ENCODE peak calls at places on chromosomes 1 and 21, in five cellular contexts. C, K, O, R and Q are unnamed samples. For H3K27me3, the result is how much of the 10 kb centered on the place peaks cover.

GRCh38 chr1:151980287-151981177 is 13.1 kb downstream of the S100A10 start:
- DNase-seq in R (no peak), C (peak), O (no peak), K (no peak), Q (no peak)

GRCh38 chr1:210598135-210598652 is 269.5 kb downstream of the HHAT start:
- DNase-seq in R (peak), C (peak), O (no peak), K (peak), Q (peak)

GRCh38 chr1:156705918-156706646 is 699 bp upstream of the CRABP2 start:
- DNase-seq in C (peak), R (peak), O (peak), K (peak), Q (peak)

GRCh38 chr1:224592636-224593579 is 23.2 kb upstream of the CNIH3 start:
- DNase-seq in K (no peak), O (no peak), C (no peak), R (no peak), Q (no peak)

GRCh38 chr1:67052741-67053534 is 1.0 kb downstream of the SLC35D1 start:
- DNase-seq in R (peak), O (peak), C (peak), K (peak), Q (peak)

GRCh38 chr1:160774886-160775719 is 20.9 kb upstream of the LY9 start:
- DNase-seq in K (no peak), C (no peak), R (no peak), O (no peak), Q (no peak)

GRCh38 chr21:33384851-33385331 is 18.3 kb upstream of the IFNGR2 start:
- DNase-seq in R (no peak), O (no peak), K (no peak), C (no peak), Q (no peak)

GRCh38 chr1:114485286-114485685 is 25.7 kb downstream of the TRIM33 start:
- DNase-seq in R (no peak), C (no peak), K (no peak), O (no peak), Q (no peak)

GRCh38 chr21:28828981-28829380 is 163.7 kb downstream of the LTN1 start:
- DNase-seq in R (no peak), K (no peak), C (no peak), O (no peak), Q (no peak)

GRCh38 chr1:203572134-203572625 is 54.5 kb upstream of the ATP2B4 start:
- DNase-seq in R (no peak), C (no peak), O (no peak), K (no peak), Q (peak)

GRCh38 chr1:231419738-231420298 is 2.3 kb downstream of the EGLN1 start:
- DNase-seq in C (no peak), K (no peak), O (no peak), R (no peak), Q (no peak)

GRCh38 chr1:44827197-44828002 is 15.7 kb downstream of the PTCH2 start:
- DNase-seq in K (peak), C (peak), R (no peak), O (peak), Q (no peak)

GRCh38 chr1:59947047-59947938 is 20.7 kb upstream of the CYP2J2 start:
- DNase-seq in C (no peak), R (peak), K (peak), O (no peak), Q (peak)

GRCh38 chr1:115051850-115052249 is 22.2 kb downstream of the TSHB start:
- DNase-seq in R (no peak), C (no peak), K (no peak), O (no peak), Q (no peak)

GRCh38 chr1:7591565-7591964 is 179.5 kb upstream of the VAMP3 start:
- DNase-seq in C (no peak), K (no peak), R (peak), O (peak), Q (no peak)
- H3K27me3 ChIP-seq in C (under half), K (under half), R (under half), O (under half), Q (under half)

GRCh38 chr1:108963052-108963686 is at the start of gene CLCC1:
- DNase-seq in O (peak), R (peak), K (peak), C (peak), Q (peak)
- TF ChIP-seq CTCF in O (no peak), R (no peak), K (no peak), C (no peak), Q (no peak)

GRCh38 chr1:34907487-34908090 is 21.9 kb downstream of the DLGAP3 start:
- DNase-seq in K (no peak), R (no peak), O (no peak), C (no peak), Q (no peak)
- H3K27me3 ChIP-seq in K (under half), R (under half), O (under half), C (under half), Q (under half)

DNA sequence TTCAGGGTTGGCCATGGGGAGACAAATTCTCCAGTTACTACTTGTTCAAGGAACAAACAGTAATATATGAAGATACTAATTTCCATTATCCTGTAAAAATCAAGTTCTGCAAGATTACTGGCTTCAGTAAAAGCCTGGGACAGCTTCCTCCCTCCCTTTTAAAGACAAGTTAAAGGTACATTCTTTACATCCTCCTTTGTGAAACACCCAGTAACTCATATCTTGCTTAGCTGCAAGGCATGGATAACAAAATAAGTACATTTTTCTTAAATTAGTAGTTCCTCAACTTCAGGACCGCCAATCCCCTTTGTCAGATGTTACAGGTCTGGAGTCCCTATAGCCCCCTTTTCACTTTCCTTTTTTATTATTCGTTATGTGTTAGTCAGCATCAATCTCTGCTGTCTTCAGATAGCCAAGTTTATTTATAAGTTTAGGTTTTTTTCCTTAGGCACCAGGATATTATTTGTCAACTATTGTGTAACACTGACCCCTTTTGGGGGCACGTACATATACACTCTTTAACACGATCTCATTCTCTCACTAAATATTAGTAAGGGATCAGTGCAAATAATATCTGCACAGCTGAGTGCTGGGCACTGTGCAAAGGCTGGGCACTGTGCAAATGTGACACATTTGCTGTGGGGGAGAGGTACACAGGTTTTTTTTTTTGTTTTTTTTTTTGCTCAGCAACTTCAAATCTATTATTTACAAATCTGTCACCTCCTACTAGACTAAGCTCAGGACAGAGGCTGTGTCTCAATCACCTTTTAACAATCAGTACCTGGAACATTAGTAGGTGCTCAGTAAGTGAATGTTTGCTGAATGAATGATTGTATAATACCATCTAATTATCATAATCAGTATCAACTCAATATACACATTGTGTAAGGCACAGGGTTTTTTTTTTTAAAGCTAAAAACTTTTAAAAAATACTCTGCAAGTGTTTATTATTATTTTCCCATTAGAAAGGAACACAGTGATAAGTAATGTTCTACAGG is 9.6 kb downstream of the ERRFI1 start:
- DNase-seq in R (no peak), K (no peak), O (no peak), C (no peak), Q (no peak)
- TF ChIP-seq CTCF in R (no peak), K (no peak), O (no peak), C (no peak), Q (no peak)